ENCODE peak calls at places on chromosome 6, in four cellular contexts. E is ovary, C is endothelial cell of umbilical vein, M is GM12891. G is an unnamed sample.

GRCh38 chr6:111975501-111975900 is 78.4 kb upstream of the CCN6 start:
- DNase-seq in C (no peak), M (no peak), E (no peak), G (no peak)

GRCh38 chr6:129886401-129887155 is 25.5 kb upstream of the TMEM244 start:
- DNase-seq in C (no peak), M (no peak), E (no peak), G (no peak)

GRCh38 chr6:123526128-123526527 is 110.6 kb downstream of the TRDN start:
- DNase-seq in C (no peak), E (no peak), M (no peak), G (no peak)

GRCh38 chr6:45886776-45887175 is 128.9 kb downstream of the CLIC5 start:
- DNase-seq in C (no peak), M (no peak), E (no peak), G (no peak)

GRCh38 chr6:160952633-160953281 is 38.8 kb upstream of the MAP3K4 start:
- DNase-seq in C (no peak), E (no peak), M (no peak), G (no peak)

GRCh38 chr6:163457637-163458561 is 43.4 kb downstream of the QKI start:
- DNase-seq in C (peak; percentile 58), E (no peak), M (no peak), G (no peak)

GRCh38 chr6:103797738-103798137 is 1062.0 kb downstream of the HACE1 start:
- DNase-seq in M (no peak), C (peak; percentile 7), E (no peak), G (no peak)

GRCh38 chr6:39322306-39322850 is at the start of gene KCNK16:
- DNase-seq in M (no peak), E (no peak), C (no peak), G (no peak)

GRCh38 chr6:34374112-34374907 is 18.2 kb downstream of the NUDT3 start:
- DNase-seq in M (no peak), C (no peak), E (no peak), G (no peak)

GRCh38 chr6:62367601-62368000 is 81.6 kb upstream of the KHDRBS2 start:
- DNase-seq in E (no peak), M (no peak), C (no peak), G (no peak)

GRCh38 chr6:116928667-116929066 is 51.6 kb downstream of the RFX6 start:
- DNase-seq in E (no peak), C (no peak), M (no peak), G (no peak)

GRCh38 chr6:149855040-149855654 is 9.0 kb downstream of the LRP11 start:
- DNase-seq in M (no peak), E (no peak), C (peak; percentile 93), G (no peak)

GRCh38 chr6:99330159-99330558 is 19.3 kb downstream of the FAXC start:
- DNase-seq in C (peak; percentile 57), E (no peak), M (peak; percentile 39), G (peak; percentile 70)

GRCh38 chr6:75171151-75171550 is 34.7 kb downstream of the COL12A1 start:
- DNase-seq in E (no peak), C (peak; percentile 86), M (no peak), G (no peak)

GRCh38 chr6:143971453-143971852 is 36.6 kb downstream of the PLAGL1 start:
- DNase-seq in E (no peak), C (no peak), M (no peak), G (no peak)

GRCh38 chr6:37696220-37696840 is 1.4 kb downstream of the MDGA1 start:
- DNase-seq in M (peak; percentile 42), E (peak; percentile 54), C (peak; percentile 24), G (no peak)

GRCh38 chr6:111342913-111343312 is 140.1 kb downstream of the REV3L start:
- DNase-seq in E (no peak), C (no peak), M (no peak), G (no peak)

GRCh38 chr6:30882764-30883475 is 1.4 kb upstream of the DDR1 start:
- DNase-seq in C (no peak), M (peak; percentile 62), E (peak; percentile 65), G (no peak)

GRCh38 chr6:142696689-142697088 is 248.3 kb downstream of the HIVEP2 start:
- DNase-seq in M (no peak), E (peak; percentile 63), C (no peak), G (no peak)

GRCh38 chr6:16676978-16677377 is 84.3 kb downstream of the ATXN1 start:
- DNase-seq in M (no peak), E (no peak), C (no peak), G (no peak)

GRCh38 chr6:145886228-145886956 is 71.8 kb upstream of the FBXO30 start:
- DNase-seq in M (no peak), C (no peak), E (no peak), G (no peak)

GRCh38 chr6:142631517-142632385 is 313.2 kb downstream of the HIVEP2 start:
- DNase-seq in M (no peak), E (no peak), C (no peak), G (no peak)

GRCh38 chr6:124770131-124770530 is 192.1 kb upstream of the RNF217 start:
- DNase-seq in C (no peak), M (no peak), E (no peak), G (no peak)

GRCh38 chr6:16244869-16245451 is 6.6 kb downstream of the GMPR start:
- DNase-seq in E (no peak), C (peak; percentile 30), M (no peak), G (no peak)

GRCh38 chr6:160132297-160132637 is 10.7 kb downstream of the SLC22A1 start:
- DNase-seq in M (no peak), E (no peak), C (no peak), G (no peak)

GRCh38 chr6:44452725-44453124 is 65.2 kb downstream of the CDC5L start:
- DNase-seq in M (no peak), E (no peak), C (peak; percentile 20), G (no peak)

GRCh38 chr6:126773122-126773805 is 345.2 kb upstream of the RSPO3 start:
- DNase-seq in C (peak; percentile 57), M (no peak), E (no peak), G (no peak)

GRCh38 chr6:5497896-5498578 is 236.7 kb downstream of the FARS2 start:
- DNase-seq in C (peak; percentile 14), M (no peak), E (no peak), G (no peak)

GRCh38 chr6:5084787-5085637 is at the start of gene PPP1R3G:
- DNase-seq in E (peak; percentile 75), C (peak; percentile 68), M (peak; percentile 52), G (peak; percentile 41)

GRCh38 chr6:45387236-45387635 is 9.5 kb upstream of the SUPT3H start:
- DNase-seq in M (no peak), C (no peak), E (no peak), G (no peak)

GRCh38 chr6:130303436-130303835 is 62.4 kb upstream of the TMEM200A start:
- DNase-seq in M (no peak), E (no peak), C (no peak), G (no peak)

GRCh38 chr6:10555625-10556309 is 34.6 kb downstream of the GCNT2 start:
- DNase-seq in C (peak; percentile 82), E (peak; percentile 35), M (no peak), G (peak; percentile 13)

GRCh38 chr6:218153-219018 is 73.9 kb upstream of the DUSP22 start:
- DNase-seq in E (no peak), C (no peak), M (no peak), G (no peak)
- TF ChIP-seq POLR2A in E (no peak), C (no peak), M (no peak), G (no peak)

DNA sequence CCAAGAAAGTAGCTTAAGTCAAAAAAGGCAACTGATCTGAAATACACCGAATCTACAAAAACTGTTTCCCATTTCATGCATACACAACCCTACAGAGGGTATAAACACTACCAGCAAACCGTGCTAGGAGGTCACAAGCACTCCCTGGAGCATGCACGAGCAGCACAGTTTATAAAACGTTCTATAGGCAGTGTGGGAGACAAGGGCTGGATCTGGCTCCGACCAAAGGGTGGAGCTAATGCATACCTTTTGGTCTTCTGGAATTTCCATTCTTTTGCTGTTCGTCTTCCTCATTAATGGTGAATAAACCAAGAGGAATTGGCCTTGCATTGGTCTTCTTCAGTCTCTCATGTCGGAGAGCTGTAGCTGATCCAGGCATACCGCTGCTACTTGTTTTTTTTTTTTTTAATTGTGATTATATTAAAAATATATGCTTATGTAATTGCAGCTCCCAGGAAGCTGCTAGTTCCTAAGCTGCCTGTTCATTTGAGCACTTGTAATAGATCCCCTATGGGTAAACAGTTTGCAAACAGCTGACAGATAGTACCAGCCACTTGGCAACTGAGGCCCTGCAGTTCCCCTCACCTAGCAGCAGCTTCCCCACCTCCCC is 24.5 kb downstream of the MAP7 start:
- DNase-seq in E (no peak), C (no peak), M (no peak), G (peak; percentile 9)
- TF ChIP-seq POLR2A in E (no peak), C (no peak), M (no peak), G (no peak)

DNA sequence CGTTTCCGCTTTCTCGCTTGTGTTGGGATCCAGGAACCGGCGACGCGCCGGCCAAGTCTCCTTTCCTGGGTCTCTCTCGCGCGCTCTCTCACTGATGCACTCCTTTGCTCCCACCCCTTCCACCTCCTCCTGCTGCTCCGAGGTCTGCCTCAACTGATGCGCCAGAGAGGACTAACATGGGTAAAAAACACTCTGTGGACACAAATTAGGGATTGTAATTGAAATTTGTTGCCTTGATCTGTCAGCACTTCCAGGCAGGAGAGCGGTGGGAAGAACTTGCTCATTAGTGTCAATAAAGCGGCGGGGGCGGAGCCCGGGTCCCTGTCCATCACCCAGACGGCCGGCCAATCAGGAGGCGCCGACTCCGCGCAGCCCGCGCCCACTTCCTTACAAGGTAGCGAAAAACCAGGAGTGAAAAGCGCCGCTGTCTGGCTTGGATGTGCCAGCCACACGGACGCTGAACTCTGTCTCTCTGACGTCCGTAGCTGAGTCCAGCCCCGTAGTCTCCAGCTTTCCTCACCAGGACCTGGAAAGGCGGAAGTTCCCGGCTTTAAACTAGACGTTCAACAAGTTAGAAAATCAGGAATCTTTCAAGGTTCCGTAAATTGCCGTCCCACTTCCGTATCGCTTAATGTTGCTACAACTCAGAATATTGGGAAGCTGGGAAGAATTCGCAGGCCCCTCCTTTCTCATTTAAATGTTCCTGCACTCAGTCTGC is at the start of gene TBX18:
- DNase-seq in E (peak; percentile 90), C (peak; percentile 99), M (no peak), G (peak; percentile 42)
- TF ChIP-seq POLR2A in E (peak; percentile 43), C (peak; percentile 88), M (no peak), G (no peak)

DNA sequence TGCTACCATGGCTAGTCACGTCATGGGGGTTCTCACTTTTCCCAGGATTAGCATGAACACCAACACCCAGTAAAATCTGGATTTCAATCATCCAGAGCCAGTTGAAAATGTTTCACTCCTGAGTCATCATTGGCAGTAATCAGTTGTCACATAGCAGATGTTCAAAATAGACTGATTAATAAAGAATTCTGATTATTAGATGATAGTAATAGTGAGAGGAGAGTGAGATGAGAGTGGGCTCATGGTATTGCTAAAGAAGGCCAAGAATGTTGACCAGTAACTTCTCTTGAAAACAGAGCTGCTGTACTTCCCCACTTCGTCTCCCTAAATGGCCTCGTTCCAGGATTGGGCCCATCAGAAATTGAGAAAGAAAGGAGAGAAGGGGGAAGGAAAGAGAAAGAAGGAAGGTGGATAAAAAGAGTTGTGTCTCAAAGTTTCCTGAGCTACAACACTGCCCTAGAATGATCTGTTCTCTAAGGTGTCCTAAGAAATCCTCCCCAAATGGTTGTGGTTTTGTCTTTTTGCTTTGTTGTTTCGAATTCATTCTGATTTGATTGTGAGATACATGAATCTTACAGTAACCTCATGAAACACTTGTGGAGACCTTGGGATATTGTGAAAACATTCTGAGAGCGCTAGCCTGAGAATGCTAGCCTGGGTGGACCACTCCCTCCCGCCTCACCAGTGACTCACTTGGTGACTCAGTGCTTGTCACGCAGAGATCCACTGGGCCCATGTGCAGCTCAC is 502.2 kb upstream of the JARID2 start:
- DNase-seq in M (no peak), C (no peak), E (no peak), G (peak; percentile 79)
- TF ChIP-seq POLR2A in M (no peak), C (no peak), E (no peak), G (no peak)